ENCODE peak calls at places on chromosomes 2 and 18, in seven cellular contexts. E is skeletal muscle cell; H is kidney; J is endothelial cell of umbilical vein; W is right cardiac atrium; X is CD4-positive, CD25-positive, alpha-beta regulatory T cell; I is naive thymus-derived CD4-positive, alpha-beta T cell. M is an unnamed sample.

GRCh38 chr2:55364189-55365055 is 55.2 kb downstream of the CCDC88A start:
- DNase-seq in E (peak), H (no peak), J (peak), W (no peak), X (no peak), I (no peak), M (no peak)

GRCh38 chr18:21305621-21306020 is 63.6 kb downstream of the GREB1L start:
- DNase-seq in E (no peak), H (no peak), J (no peak), W (no peak), X (no peak), I (no peak), M (no peak)

GRCh38 chr2:3160751-3161330 is 216.8 kb downstream of the EIPR1 start:
- DNase-seq in E (no peak), H (no peak), J (no peak), W (no peak), X (no peak), I (no peak), M (no peak)

GRCh38 chr2:223203971-223204370 is 152.0 kb downstream of the KCNE4 start:
- DNase-seq in E (peak), H (no peak), J (no peak), W (no peak), X (no peak), I (no peak), M (no peak)

GRCh38 chr2:121002597-121002996 is 266.9 kb downstream of the GLI2 start:
- DNase-seq in E (no peak), H (no peak), J (no peak), W (no peak), X (no peak), I (no peak), M (no peak)

GRCh38 chr2:176552456-176553135 is 283.4 kb downstream of the MTX2 start:
- DNase-seq in E (peak), H (no peak), J (peak), W (no peak), X (no peak), I (no peak), M (no peak)

GRCh38 chr18:46706968-46707367 is 49.9 kb downstream of the ST8SIA5 start:
- DNase-seq in E (no peak), H (no peak), J (no peak), W (no peak), X (no peak), I (no peak), M (no peak)

GRCh38 chr2:227890495-227891079 is 19.2 kb downstream of the DAW1 start:
- DNase-seq in E (no peak), H (no peak), J (peak), W (no peak), X (no peak), I (peak), M (peak)

GRCh38 chr18:35095983-35096676 is 54.9 kb downstream of the MAPRE2 start:
- DNase-seq in E (no peak), H (no peak), J (peak), W (no peak), X (no peak), I (no peak), M (no peak)

GRCh38 chr18:76640438-76640837 is 145.4 kb upstream of the ZNF516 start:
- DNase-seq in E (no peak), H (no peak), J (no peak), W (no peak), X (no peak), I (no peak), M (no peak)

GRCh38 chr2:158753561-158754302 is 41.4 kb upstream of the DAPL1 start:
- DNase-seq in E (no peak), H (no peak), J (peak), W (no peak), X (peak), I (peak), M (peak)

GRCh38 chr2:9802576-9802993 is 40.7 kb upstream of the TAF1B start:
- DNase-seq in E (no peak), H (peak), J (no peak), W (no peak), X (no peak), I (no peak), M (no peak)

GRCh38 chr2:181649436-181649979 is 7.4 kb downstream of the CERKL start:
- DNase-seq in E (no peak), H (no peak), J (no peak), W (no peak), X (no peak), I (no peak), M (no peak)

GRCh38 chr2:216081487-216082387 is at the start of the genes PECR and TMEM169:
- DNase-seq in E (no peak), H (peak), J (peak), W (peak), X (peak), I (peak), M (peak)

GRCh38 chr2:117065912-117066311 is 748.6 kb upstream of the DDX18 start:
- DNase-seq in E (no peak), H (no peak), J (no peak), W (no peak), X (no peak), I (no peak), M (no peak)

GRCh38 chr2:95023222-95023597 is 2.3 kb upstream of the MAL start:
- DNase-seq in E (no peak), H (no peak), J (no peak), W (peak), X (peak), I (peak), M (peak)

GRCh38 chr2:225100856-225101294 is 58.6 kb upstream of the DOCK10 start:
- DNase-seq in E (peak), H (no peak), J (peak), W (no peak), X (no peak), I (no peak), M (no peak)

GRCh38 chr2:25822190-25823117 is 55.8 kb downstream of the ASXL2 start:
- DNase-seq in E (no peak), H (peak), J (peak), W (peak), X (peak), I (peak), M (no peak)

GRCh38 chr2:120543899-120544298 is 191.8 kb upstream of the GLI2 start:
- DNase-seq in E (no peak), H (no peak), J (peak), W (no peak), X (no peak), I (no peak), M (no peak)

GRCh38 chr18:3554091-3554601 is 104.2 kb downstream of the TGIF1 start:
- DNase-seq in E (no peak), H (no peak), J (no peak), W (no peak), X (no peak), I (no peak), M (no peak)

GRCh38 chr2:98822301-98823164 is 91.6 kb upstream of the MGAT4A start:
- DNase-seq in E (no peak), H (peak), J (peak), W (peak), X (peak), I (peak), M (no peak)

GRCh38 chr2:15842771-15843666 is 97.3 kb upstream of the MYCN start:
- DNase-seq in E (no peak), H (no peak), J (no peak), W (no peak), X (no peak), I (no peak), M (no peak)

GRCh38 chr2:238286987-238287386 is 1.4 kb downstream of the PER2 start:
- DNase-seq in E (no peak), H (peak), J (no peak), W (no peak), X (no peak), I (no peak), M (no peak)

GRCh38 chr2:238284802-238285515 is 3.5 kb downstream of the PER2 start:
- DNase-seq in E (no peak), H (peak), J (no peak), W (no peak), X (no peak), I (no peak), M (no peak)

GRCh38 chr2:238286095-238286494 is 2.3 kb downstream of the PER2 start:
- DNase-seq in E (no peak), H (peak), J (no peak), W (no peak), X (no peak), I (no peak), M (no peak)

GRCh38 chr2:238286551-238286950 is 1.9 kb downstream of the PER2 start:
- DNase-seq in E (peak), H (peak), J (no peak), W (no peak), X (no peak), I (no peak), M (no peak)

GRCh38 chr2:238285653-238286082 is 2.7 kb downstream of the PER2 start:
- DNase-seq in E (peak), H (peak), J (no peak), W (peak), X (no peak), I (no peak), M (no peak)
- H3K4me3 ChIP-seq in E (no peak), H (peak), J (no peak), W (no peak), X (no peak), I (no peak), M (no peak)

DNA sequence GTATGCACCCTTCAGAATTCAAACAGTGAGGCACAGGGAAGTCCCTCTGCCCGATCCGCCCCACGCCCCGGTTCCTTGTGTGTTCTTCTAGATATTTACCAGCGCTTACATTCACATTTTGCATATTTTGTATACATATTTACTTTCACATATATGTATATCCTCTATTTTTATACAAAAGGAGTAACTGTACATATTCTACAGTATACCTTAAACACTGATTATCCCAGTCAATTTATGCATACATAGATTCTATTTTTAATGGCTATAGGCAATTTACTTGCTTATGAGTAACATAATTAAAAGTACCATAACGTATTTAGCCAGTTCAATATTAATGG is 309 bp upstream of the DUSP11 start:
- DNase-seq in E (no peak), H (no peak), J (no peak), W (no peak), X (no peak), I (no peak), M (no peak)
- H3K4me3 ChIP-seq in E (peak), H (peak), J (no peak), W (no peak), X (peak), I (peak), M (peak)

GRCh38 chr2:160408575-160409291 is 84.9 kb downstream of the RBMS1 start:
- DNase-seq in E (no peak), H (peak), J (peak), W (peak), X (no peak), I (no peak), M (no peak)
- H3K4me3 ChIP-seq in E (peak), H (peak), J (no peak), W (peak), X (no peak), I (no peak), M (no peak)

DNA sequence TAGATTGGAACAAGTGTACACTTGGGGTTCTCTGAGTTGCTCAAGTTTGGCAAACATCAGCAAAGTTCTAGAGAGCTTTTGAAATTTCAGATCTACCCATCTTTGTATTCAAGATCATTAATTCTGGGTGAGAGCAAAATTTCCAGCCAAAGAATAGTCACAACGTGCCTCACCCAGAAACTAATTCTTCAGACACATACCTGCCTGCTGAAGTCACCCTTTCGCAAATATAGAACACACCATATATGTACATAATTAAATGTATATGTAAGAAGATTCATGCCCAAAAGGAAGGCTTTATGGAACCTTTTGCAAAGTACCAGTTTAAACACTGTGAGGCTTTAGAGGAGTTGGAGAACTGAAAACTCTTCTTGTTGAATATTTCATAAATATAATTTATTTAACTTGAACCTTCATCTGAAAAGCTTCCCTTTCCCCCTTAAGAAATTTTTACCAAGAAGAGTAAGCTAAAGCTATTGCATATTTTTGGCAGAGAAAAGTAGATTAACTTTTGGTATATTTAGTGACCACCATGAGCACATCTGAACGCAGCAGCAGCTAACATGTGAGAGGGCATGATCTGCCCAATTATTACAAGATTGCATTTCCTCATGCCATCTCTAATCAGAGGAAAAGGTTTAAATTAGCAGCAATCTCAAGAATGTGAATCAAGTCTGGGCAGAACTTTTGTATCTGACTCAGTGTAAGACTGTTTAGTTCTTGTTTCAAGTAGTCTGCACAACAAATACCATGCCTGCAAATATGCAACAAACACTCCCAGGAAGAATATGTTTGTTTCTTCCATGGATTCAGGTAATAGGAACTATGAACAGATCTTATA is 8.2 kb downstream of the RND3 start:
- DNase-seq in E (no peak), H (no peak), J (peak), W (no peak), X (no peak), I (no peak), M (no peak)
- H3K4me3 ChIP-seq in E (no peak), H (no peak), J (no peak), W (no peak), X (no peak), I (no peak), M (no peak)

GRCh38 chr18:50466634-50467033 is 91.8 kb downstream of the SKA1 start:
- DNase-seq in E (no peak), H (no peak), J (no peak), W (no peak), X (no peak), I (no peak), M (no peak)

GRCh38 chr18:50468802-50469201 is 91.1 kb upstream of the MAPK4 start:
- DNase-seq in E (no peak), H (no peak), J (no peak), W (no peak), X (no peak), I (no peak), M (no peak)

GRCh38 chr18:50461251-50461650 is 86.4 kb downstream of the SKA1 start:
- DNase-seq in E (no peak), H (no peak), J (no peak), W (no peak), X (no peak), I (no peak), M (no peak)

GRCh38 chr18:50469380-50469781 is 90.5 kb upstream of the MAPK4 start:
- DNase-seq in E (no peak), H (no peak), J (no peak), W (peak), X (no peak), I (no peak), M (no peak)

DNA sequence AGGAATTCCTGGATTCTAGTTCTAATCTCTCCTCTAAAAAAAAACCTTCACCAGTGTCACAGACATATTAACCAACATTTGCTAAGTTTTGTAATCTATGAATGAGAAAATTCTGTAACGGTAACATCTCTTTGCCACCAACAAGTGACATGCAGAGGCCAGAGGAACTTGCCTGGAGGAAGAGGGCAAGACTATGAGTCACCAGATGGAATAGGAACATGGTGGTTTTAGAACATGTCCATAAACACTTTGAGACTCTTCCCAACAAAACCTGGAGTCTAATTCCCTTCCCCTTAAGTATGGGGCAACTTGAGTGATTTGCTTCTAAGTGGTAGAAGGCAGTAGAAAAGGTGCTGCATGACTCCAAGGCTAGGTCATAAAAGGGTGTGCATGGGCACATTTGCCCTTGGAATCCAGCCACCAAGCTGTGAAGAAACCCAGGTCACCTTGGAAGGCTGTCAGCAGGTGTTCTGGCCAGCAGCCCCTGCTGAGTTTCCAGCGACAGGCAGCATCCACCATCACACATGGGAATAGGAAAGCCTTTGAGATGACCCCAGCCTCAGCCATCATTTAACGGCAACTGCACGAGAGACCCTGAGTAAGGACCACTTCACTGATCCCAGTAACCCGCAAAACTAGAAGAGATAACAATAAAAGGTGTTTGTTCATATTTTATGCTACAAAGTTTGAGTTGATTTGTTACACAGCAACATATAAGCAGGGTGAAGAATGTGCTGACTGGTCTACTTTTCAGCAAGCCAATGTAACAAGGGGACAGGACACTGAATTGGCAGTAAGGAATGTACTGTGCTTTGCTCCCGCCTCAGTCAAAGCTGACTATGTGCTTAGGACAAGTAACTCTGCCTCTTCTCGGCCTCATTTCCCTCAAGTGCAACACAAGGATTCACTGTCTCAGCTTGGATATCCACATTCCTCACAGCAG is 90.6 kb downstream of the SKA1 start:
- DNase-seq in E (no peak), H (no peak), J (no peak), W (no peak), X (no peak), I (no peak), M (no peak)
- H3K4me3 ChIP-seq in E (no peak), H (no peak), J (no peak), W (no peak), X (no peak), I (no peak), M (no peak)

GRCh38 chr2:36579297-36579664 is 18.7 kb downstream of the FEZ2 start:
- DNase-seq in E (no peak), H (no peak), J (no peak), W (no peak), X (no peak), I (no peak), M (no peak)
- H3K4me3 ChIP-seq in E (no peak), H (no peak), J (no peak), W (no peak), X (no peak), I (no peak), M (no peak)

GRCh38 chr2:70964596-70965386 is 13.6 kb upstream of the ANKRD53 start:
- DNase-seq in E (peak), H (no peak), J (peak), W (peak), X (peak), I (peak), M (peak)

GRCh38 chr2:70966681-70967080 is 11.7 kb upstream of the ANKRD53 start:
- DNase-seq in E (no peak), H (no peak), J (no peak), W (no peak), X (no peak), I (no peak), M (no peak)

GRCh38 chr2:70967189-70967588 is 11.2 kb upstream of the ANKRD53 start:
- DNase-seq in E (no peak), H (no peak), J (no peak), W (no peak), X (no peak), I (no peak), M (no peak)

GRCh38 chr2:70964133-70964532 is 14.3 kb upstream of the ANKRD53 start:
- DNase-seq in E (no peak), H (no peak), J (no peak), W (no peak), X (no peak), I (no peak), M (no peak)

GRCh38 chr2:70965506-70965905 is 12.9 kb upstream of the ANKRD53 start:
- DNase-seq in E (no peak), H (no peak), J (no peak), W (no peak), X (no peak), I (no peak), M (no peak)
- H3K4me3 ChIP-seq in E (peak), H (no peak), J (no peak), W (no peak), X (peak), I (peak), M (peak)

DNA sequence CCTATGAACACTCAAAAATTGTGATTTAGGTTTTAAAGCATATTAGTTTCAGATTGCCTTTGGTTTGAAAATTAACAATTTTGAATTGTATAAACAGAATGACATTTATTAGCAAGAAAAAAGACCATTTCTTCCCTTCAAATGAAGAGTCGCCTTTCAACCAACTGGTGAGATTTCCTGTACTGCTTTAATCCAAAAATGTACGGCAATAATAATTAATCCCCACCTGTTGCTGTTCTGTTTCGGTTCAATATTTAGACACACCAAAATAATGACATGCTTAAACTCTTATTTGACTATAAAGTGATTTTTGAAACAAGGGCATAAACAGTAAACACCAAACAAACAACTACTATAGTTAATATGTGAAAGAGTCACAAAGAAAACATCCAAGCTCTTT is 39.6 kb downstream of the CHN1 start:
- DNase-seq in E (no peak), H (no peak), J (no peak), W (no peak), X (no peak), I (no peak), M (no peak)
- H3K4me3 ChIP-seq in E (no peak), H (no peak), J (no peak), W (no peak), X (no peak), I (no peak), M (peak)

DNA sequence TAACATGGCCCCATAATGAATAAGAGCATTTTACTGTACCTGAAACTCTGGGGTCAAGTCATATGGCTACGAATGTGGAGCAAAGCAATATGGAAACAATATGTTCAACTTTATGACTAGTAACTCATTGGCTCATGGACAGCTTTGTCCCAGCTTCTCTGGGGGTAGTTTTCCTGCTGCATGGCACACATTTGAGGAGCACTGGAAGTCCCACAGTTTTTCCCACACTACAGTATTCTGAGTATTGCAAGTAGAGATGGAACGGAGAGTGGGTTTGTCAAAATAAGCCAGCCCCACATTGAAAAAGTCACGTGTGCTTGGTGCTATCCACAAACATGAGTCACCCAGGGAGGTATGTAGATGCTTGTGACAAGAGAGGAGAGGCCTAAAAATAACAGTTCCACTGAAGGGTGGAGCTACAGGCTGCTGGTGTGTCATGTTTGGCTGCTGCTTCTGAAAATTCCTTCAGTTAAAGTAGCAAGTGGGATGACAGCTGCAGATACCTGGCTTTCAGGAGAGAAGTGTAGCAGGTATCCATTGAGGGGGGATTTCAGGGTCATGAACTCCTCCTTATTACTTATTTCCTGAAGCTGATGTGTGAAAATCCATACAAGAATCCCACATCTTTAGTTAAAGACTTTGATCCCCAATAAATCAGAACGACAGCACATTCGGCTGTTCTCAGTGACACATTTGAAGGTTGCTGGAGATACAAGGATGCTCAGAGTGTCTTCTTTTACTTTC is 48.3 kb upstream of the CTAGE1 start:
- DNase-seq in E (peak), H (no peak), J (peak), W (no peak), X (no peak), I (no peak), M (no peak)
- H3K4me3 ChIP-seq in E (no peak), H (no peak), J (no peak), W (no peak), X (no peak), I (no peak), M (no peak)